ENCODE peak calls at places on chromosomes 7 and 10, in five cellular contexts. G is GM23248, K is transverse colon, R is suprapubic skin, Q is GM12878. D is an unnamed sample.

GRCh38 chr10:70679498-70679897 is 7.2 kb downstream of the ADAMTS14 start:
- DNase-seq in K (no peak), G (peak; percentile 96), R (peak; percentile 78), Q (no peak), D (no peak)

GRCh38 chr10:78205457-78205856 is 171.8 kb downstream of the RPS24 start:
- DNase-seq in Q (no peak), R (no peak), K (no peak), G (no peak), D (no peak)

GRCh38 chr10:69278446-69278963 is at the start of gene HK1:
- DNase-seq in Q (no peak), R (no peak), G (peak; percentile 0), K (no peak), D (no peak)

GRCh38 chr7:87328281-87328680 is 17.2 kb upstream of the CROT start:
- DNase-seq in Q (no peak), R (no peak), K (no peak), G (peak; percentile 38), D (no peak)

GRCh38 chr10:13162013-13162364 is 631 bp downstream of the MCM10 start:
- DNase-seq in G (peak; percentile 57), Q (no peak), R (no peak), K (no peak), D (no peak)

GRCh38 chr10:24503627-24504320 is 219.9 kb downstream of the ARHGAP21 start:
- DNase-seq in K (peak; percentile 65), G (peak; percentile 56), Q (peak; percentile 36), R (no peak), D (peak; percentile 46)

GRCh38 chr10:860519-860918 is 71.0 kb downstream of the LARP4B start:
- DNase-seq in K (no peak), Q (no peak), G (no peak), R (no peak), D (no peak)

GRCh38 chr10:4733843-4734224 is 92.2 kb upstream of the AKR1E2 start:
- DNase-seq in K (no peak), R (no peak), Q (no peak), G (no peak), D (no peak)

GRCh38 chr10:35092851-35093250 is 2.7 kb upstream of the CUL2 start:
- DNase-seq in Q (no peak), K (no peak), G (peak; percentile 18), R (no peak), D (no peak)

GRCh38 chr7:111756687-111757178 is 194.4 kb upstream of the IMMP2L start:
- DNase-seq in G (peak; percentile 78), K (peak; percentile 11), R (peak; percentile 79), Q (no peak), D (peak; percentile 64)

GRCh38 chr10:121648078-121648477 is 49.8 kb upstream of the FGFR2 start:
- DNase-seq in G (no peak), Q (no peak), R (no peak), K (no peak), D (no peak)

GRCh38 chr7:19520392-19520791 is 188.4 kb downstream of the POLR1F start:
- DNase-seq in Q (no peak), K (no peak), R (no peak), G (no peak), D (no peak)

GRCh38 chr7:92158660-92159575 is 20.0 kb downstream of the LRRD1 start:
- DNase-seq in R (no peak), Q (no peak), K (no peak), G (peak; percentile 93), D (no peak)

GRCh38 chr7:42226354-42226941 is 10.6 kb downstream of the GLI3 start:
- DNase-seq in K (no peak), Q (no peak), G (no peak), R (no peak), D (no peak)

GRCh38 chr7:99919814-99920618 is 686 bp upstream of the TRIM4 start:
- DNase-seq in K (no peak), G (peak; percentile 29), R (no peak), Q (no peak), D (no peak)

GRCh38 chr10:81957976-81958375 is 83.0 kb downstream of the NRG3 start:
- DNase-seq in Q (no peak), G (no peak), K (no peak), R (no peak), D (no peak)

GRCh38 chr10:25487266-25487665 is 312.5 kb downstream of the GPR158 start:
- DNase-seq in R (no peak), K (no peak), Q (no peak), G (no peak), D (no peak)

GRCh38 chr7:101225650-101226049 is 7.7 kb downstream of the ZNHIT1 start:
- DNase-seq in G (no peak), R (no peak), K (no peak), Q (no peak), D (no peak)

GRCh38 chr7:71835056-71835455 is 577.1 kb downstream of the CALN1 start:
- DNase-seq in G (no peak), Q (no peak), R (no peak), K (no peak), D (no peak)

GRCh38 chr7:37045786-37046185 is 321.5 kb upstream of the AOAH start:
- DNase-seq in R (no peak), G (no peak), Q (no peak), K (no peak), D (no peak)

GRCh38 chr7:116687801-116688201 is 15.8 kb downstream of the MET start:
- DNase-seq in Q (no peak), R (no peak), G (peak; percentile 86), K (no peak), D (no peak)

GRCh38 chr7:64999165-65000004 is 7.1 kb downstream of the ERV3-1 start:
- DNase-seq in K (no peak), Q (peak; percentile 19), G (no peak), R (no peak), D (peak; percentile 48)

GRCh38 chr7:65004575-65004974 is 1.9 kb downstream of the ERV3-1 start:
- DNase-seq in R (no peak), K (no peak), G (no peak), Q (no peak), D (no peak)

GRCh38 chr7:64998865-64999164 is 7.7 kb downstream of the ERV3-1 start:
- DNase-seq in R (no peak), K (no peak), Q (no peak), G (no peak), D (no peak)

GRCh38 chr7:65002972-65003585 is 3.4 kb downstream of the ERV3-1 start:
- DNase-seq in G (no peak), R (no peak), K (no peak), Q (no peak), D (no peak)

GRCh38 chr7:65001291-65001814 is 5.1 kb downstream of the ERV3-1 start:
- DNase-seq in Q (no peak), K (no peak), R (no peak), G (no peak), D (no peak)
- H3K9me3 ChIP-seq in Q (peaks cover 46% of the 10 kb centered on the region), K (no peaks in the 10 kb centered on the region), R (peaks cover 6% of the 10 kb centered on the region), G (no peaks in the 10 kb centered on the region), D (peaks cover 21% of the 10 kb centered on the region)

DNA sequence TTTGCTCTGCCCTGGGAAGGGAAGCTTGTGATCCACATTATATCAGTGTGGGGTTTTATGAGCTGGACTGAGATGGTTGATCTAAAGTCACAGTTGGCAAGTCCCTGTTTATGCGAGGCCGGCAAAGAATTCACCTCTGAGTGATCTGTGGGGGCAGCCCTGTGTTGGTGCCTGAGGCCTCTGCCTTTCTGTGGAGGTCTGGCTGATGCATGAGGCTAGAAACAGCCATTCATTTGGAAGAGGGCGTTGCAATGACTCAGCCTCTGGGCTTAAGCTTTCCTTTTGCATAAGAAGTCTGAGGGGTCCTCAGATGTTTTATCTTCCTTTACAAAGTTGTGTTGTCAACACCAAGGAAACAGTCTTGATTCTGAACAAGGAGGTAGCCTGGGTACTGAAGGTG is 126.9 kb downstream of the MGMT start:
- DNase-seq in R (no peak), G (no peak), K (no peak), Q (no peak), D (no peak)
- H3K9me3 ChIP-seq in R (no peaks in the 10 kb centered on the region), G (no peaks in the 10 kb centered on the region), K (no peaks in the 10 kb centered on the region), Q (no peaks in the 10 kb centered on the region), D (no peaks in the 10 kb centered on the region)

DNA sequence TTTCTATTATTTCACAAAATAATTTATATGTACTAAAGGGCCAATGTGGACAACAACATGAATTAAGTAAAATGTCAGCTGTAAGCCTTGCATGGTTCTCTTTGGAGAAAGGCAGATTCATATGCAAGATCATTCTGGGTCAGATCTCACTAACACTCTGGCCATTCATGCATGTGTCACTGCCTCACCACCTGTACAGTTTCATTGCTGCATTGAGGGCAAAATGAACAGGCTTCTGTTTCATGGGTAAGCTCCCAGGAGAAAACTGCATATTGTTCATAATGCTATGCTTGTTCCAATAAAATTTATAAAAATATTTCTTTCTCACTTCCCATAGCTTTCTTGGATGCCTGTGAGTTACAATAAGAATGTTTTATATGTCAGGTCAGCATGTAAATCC is 275.2 kb downstream of the ZNF248 start:
- DNase-seq in G (no peak), Q (no peak), K (no peak), R (no peak), D (no peak)
- H3K9me3 ChIP-seq in G (no peaks in the 10 kb centered on the region), Q (no peaks in the 10 kb centered on the region), K (no peaks in the 10 kb centered on the region), R (no peaks in the 10 kb centered on the region), D (no peaks in the 10 kb centered on the region)

GRCh38 chr10:37381271-37381670 is 255.9 kb downstream of the ANKRD30A start:
- DNase-seq in G (no peak), R (no peak), Q (no peak), K (no peak), D (no peak)
- H3K9me3 ChIP-seq in G (no peaks in the 10 kb centered on the region), R (no peaks in the 10 kb centered on the region), Q (no peaks in the 10 kb centered on the region), K (no peaks in the 10 kb centered on the region), D (peaks cover 6% of the 10 kb centered on the region)

GRCh38 chr7:12291870-12292269 is 80.8 kb downstream of the TMEM106B start:
- DNase-seq in K (no peak), G (peak; percentile 15), Q (no peak), R (no peak), D (no peak)
- H3K9me3 ChIP-seq in K (no peaks in the 10 kb centered on the region), G (no peaks in the 10 kb centered on the region), Q (peaks cover 3% of the 10 kb centered on the region), R (no peaks in the 10 kb centered on the region), D (peaks cover 9% of the 10 kb centered on the region)

GRCh38 chr10:131205556-131205955 is 106.0 kb downstream of the TCERG1L start:
- DNase-seq in G (no peak), Q (no peak), R (no peak), K (no peak), D (no peak)

GRCh38 chr10:131206136-131206995 is 105.2 kb downstream of the TCERG1L start:
- DNase-seq in K (no peak), R (no peak), G (no peak), Q (no peak), D (no peak)

GRCh38 chr10:131203456-131204357 is 107.8 kb downstream of the TCERG1L start:
- DNase-seq in G (no peak), R (no peak), K (no peak), Q (no peak), D (no peak)

GRCh38 chr10:131202964-131203363 is 108.6 kb downstream of the TCERG1L start:
- DNase-seq in G (no peak), K (no peak), R (no peak), Q (no peak), D (no peak)

DNA sequence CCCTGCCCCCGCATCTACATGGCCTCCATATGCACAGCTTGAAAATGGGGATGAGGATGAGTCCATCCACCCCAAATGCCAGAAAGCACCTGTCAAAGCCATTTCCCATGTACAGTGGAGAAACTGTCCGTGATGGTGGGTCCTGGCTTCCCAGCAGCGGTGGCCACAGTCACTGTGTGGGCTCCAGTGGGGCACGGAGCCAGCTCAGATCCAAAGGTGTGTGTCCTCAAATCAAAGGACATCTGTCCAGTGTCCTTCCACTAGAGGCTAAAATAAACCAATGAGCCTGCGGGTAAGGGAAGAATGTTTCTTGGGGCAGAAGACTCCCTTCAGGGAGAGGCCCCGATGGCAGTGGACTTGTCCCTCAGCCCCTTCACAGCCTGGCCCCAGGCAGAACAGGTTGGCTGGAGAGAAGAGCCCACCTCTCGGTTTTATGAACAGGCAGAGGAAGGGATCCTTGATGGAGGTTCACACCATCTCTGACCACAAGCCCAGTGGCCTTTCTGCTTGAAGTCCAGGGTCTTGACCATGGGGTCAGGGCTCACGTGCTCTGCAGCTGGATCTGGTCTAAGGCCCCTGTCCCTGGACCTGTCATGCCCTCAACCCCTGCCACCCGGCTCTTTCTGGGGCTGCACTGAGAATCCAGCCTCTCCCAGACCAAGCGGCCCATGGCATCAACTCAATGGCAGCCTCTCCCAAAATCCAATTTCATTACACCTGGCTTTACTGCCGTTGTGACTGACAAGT is 106.9 kb downstream of the TCERG1L start:
- DNase-seq in Q (no peak), R (no peak), K (no peak), G (no peak), D (no peak)
- H3K9me3 ChIP-seq in Q (no peaks in the 10 kb centered on the region), R (no peaks in the 10 kb centered on the region), K (no peaks in the 10 kb centered on the region), G (no peaks in the 10 kb centered on the region), D (no peaks in the 10 kb centered on the region)

D was measured in lung.